ENCODE peak calls at places on chromosomes 5 and 9, in ten cellular contexts. H, Q, R, T, G, I, B, Z, N and F are unnamed samples.
A peak's percentile ranks its signal among the peaks of the same experiment; 100 is the strongest.

GRCh38 chr5:159385994-159386711 is 55.9 kb upstream of the IL12B start:
- DNase-seq in H (no peak), Q (no peak), R (no peak), T (no peak), G (no peak), I (no peak), B (no peak), Z (no peak), N (no peak), F (no peak)

GRCh38 chr5:59763545-59763944 is 130.0 kb downstream of the PDE4D start:
- DNase-seq in H (peak; percentile 30), Q (no peak), R (no peak), T (no peak), G (no peak), I (no peak), B (no peak), Z (peak; percentile 41), N (no peak), F (no peak)

GRCh38 chr5:100643473-100643872 is 108.3 kb downstream of the FAM174A start:
- DNase-seq in H (peak; percentile 53), Q (no peak), R (no peak), T (no peak), G (no peak), I (no peak), B (no peak), Z (peak; percentile 69), N (no peak), F (no peak)

GRCh38 chr5:93874080-93874479 is 132.7 kb upstream of the POU5F2 start:
- DNase-seq in H (peak; percentile 68), Q (no peak), R (no peak), T (no peak), G (no peak), I (no peak), B (no peak), Z (peak; percentile 61), N (no peak), F (no peak)

GRCh38 chr5:20340123-20340522 is 352.1 kb upstream of the CDH18 start:
- DNase-seq in H (no peak), Q (no peak), R (no peak), T (no peak), G (no peak), I (no peak), B (no peak), Z (no peak), N (no peak), F (no peak)

GRCh38 chr9:7354704-7355103 is 444.9 kb downstream of the DMAC1 start:
- DNase-seq in H (no peak), Q (no peak), R (no peak), T (no peak), G (no peak), I (no peak), B (no peak), Z (no peak), N (no peak), F (no peak)

GRCh38 chr9:127209220-127209619 is 55.4 kb upstream of the GARNL3 start:
- DNase-seq in H (no peak), Q (no peak), R (no peak), T (no peak), G (no peak), I (no peak), B (no peak), Z (no peak), N (no peak), F (no peak)

GRCh38 chr9:33164138-33164809 is 2.9 kb downstream of the B4GALT1 start:
- DNase-seq in H (no peak), Q (no peak), R (peak; percentile 21), T (no peak), G (peak; percentile 55), I (no peak), B (no peak), Z (no peak), N (no peak), F (no peak)

GRCh38 chr5:42301349-42301748 is 121.9 kb upstream of the GHR start:
- DNase-seq in H (no peak), Q (no peak), R (no peak), T (peak; percentile 1), G (no peak), I (no peak), B (no peak), Z (peak; percentile 17), N (no peak), F (no peak)

GRCh38 chr9:136910197-136910900 is 24.0 kb downstream of the TRAF2 start:
- DNase-seq in H (no peak), Q (no peak), R (no peak), T (no peak), G (no peak), I (no peak), B (no peak), Z (no peak), N (no peak), F (no peak)

GRCh38 chr5:135069016-135069770 is 35.2 kb upstream of the PITX1 start:
- DNase-seq in H (no peak), Q (no peak), R (no peak), T (no peak), G (no peak), I (no peak), B (no peak), Z (no peak), N (no peak), F (no peak)

GRCh38 chr9:33024126-33024965 is 727 bp upstream of the DNAJA1 start:
- DNase-seq in H (peak; percentile 29), Q (peak; percentile 35), R (no peak), T (peak; percentile 20), G (peak; percentile 20), I (no peak), B (peak; percentile 8), Z (peak; percentile 35), N (no peak), F (no peak)

GRCh38 chr9:6771722-6772121 is 13.9 kb downstream of the KDM4C start:
- DNase-seq in H (no peak), Q (no peak), R (no peak), T (no peak), G (no peak), I (no peak), B (no peak), Z (no peak), N (no peak), F (no peak)

GRCh38 chr5:154487541-154487940 is 9.5 kb upstream of the HAND1 start:
- DNase-seq in H (no peak), Q (no peak), R (no peak), T (no peak), G (peak; percentile 84), I (no peak), B (no peak), Z (no peak), N (no peak), F (no peak)

GRCh38 chr5:123039673-123040072 is 3.1 kb upstream of the PPIC start:
- DNase-seq in H (no peak), Q (no peak), R (no peak), T (no peak), G (no peak), I (no peak), B (no peak), Z (no peak), N (no peak), F (no peak)

GRCh38 chr5:111364992-111365391 is 140.8 kb downstream of the CAMK4 start:
- DNase-seq in H (no peak), Q (no peak), R (no peak), T (peak; percentile 32), G (no peak), I (no peak), B (peak; percentile 25), Z (peak; percentile 39), N (no peak), F (no peak)

GRCh38 chr9:77586591-77586990 is 61.5 kb downstream of the GNA14 start:
- DNase-seq in H (no peak), Q (no peak), R (no peak), T (no peak), G (no peak), I (no peak), B (no peak), Z (no peak), N (no peak), F (no peak)

GRCh38 chr5:143008809-143009521 is 238.8 kb downstream of the ARHGAP26 start:
- DNase-seq in H (peak; percentile 99), Q (peak; percentile 35), R (peak; percentile 60), T (peak; percentile 99), G (peak; percentile 34), I (peak; percentile 93), B (no peak), Z (peak; percentile 93), N (no peak), F (peak; percentile 71)
- TF ChIP-seq CTCF in H (no peak), Q (no peak), R (no peak), T (peak; percentile 32), G (peak; percentile 15), I (peak; percentile 24), B (no peak), Z (no peak), N (no peak), F (peak; percentile 40)

GRCh38 chr5:114361724-114362196 is at the start of gene KCNN2:
- DNase-seq in H (peak; percentile 49), Q (peak; percentile 40), R (no peak), T (peak; percentile 12), G (peak; percentile 54), I (no peak), B (peak; percentile 77), Z (peak; percentile 47), N (peak; percentile 89), F (no peak)

GRCh38 chr5:114362977-114363721 is 1.3 kb downstream of the KCNN2 start:
- DNase-seq in H (no peak), Q (no peak), R (no peak), T (no peak), G (peak; percentile 5), I (no peak), B (peak; percentile 21), Z (no peak), N (no peak), F (no peak)

GRCh38 chr5:114362197-114362976 is 517 bp downstream of the KCNN2 start:
- DNase-seq in H (peak; percentile 14), Q (no peak), R (no peak), T (no peak), G (peak; percentile 14), I (no peak), B (peak; percentile 64), Z (no peak), N (no peak), F (no peak)

GRCh38 chr5:114360816-114361723 is 800 bp upstream of the KCNN2 start:
- DNase-seq in H (no peak), Q (no peak), R (no peak), T (no peak), G (peak; percentile 73), I (no peak), B (peak; percentile 77), Z (no peak), N (peak; percentile 79), F (no peak)

GRCh38 chr5:114363837-114364236 is 2.0 kb downstream of the KCNN2 start:
- DNase-seq in H (no peak), Q (no peak), R (no peak), T (no peak), G (peak; percentile 6), I (no peak), B (no peak), Z (no peak), N (no peak), F (no peak)
- TF ChIP-seq CTCF in H (no peak), Q (no peak), R (no peak), T (no peak), G (no peak), I (no peak), B (no peak), Z (no peak), N (no peak), F (no peak)

GRCh38 chr5:1503301-1504243 is 20.2 kb downstream of the LPCAT1 start:
- DNase-seq in H (peak; percentile 35), Q (peak; percentile 50), R (peak; percentile 22), T (no peak), G (no peak), I (no peak), B (no peak), Z (peak; percentile 67), N (no peak), F (peak; percentile 50)
- TF ChIP-seq CTCF in H (peak; percentile 8), Q (no peak), R (no peak), T (peak; percentile 6), G (peak; percentile 21), I (no peak), B (no peak), Z (no peak), N (no peak), F (no peak)

GRCh38 chr5:38113456-38113855 is 144.9 kb upstream of the EGFLAM start:
- DNase-seq in H (no peak), Q (no peak), R (no peak), T (no peak), G (no peak), I (no peak), B (no peak), Z (no peak), N (no peak), F (no peak)
- TF ChIP-seq CTCF in H (no peak), Q (no peak), R (no peak), T (no peak), G (no peak), I (no peak), B (no peak), Z (no peak), N (no peak), F (no peak)